ENCODE peak calls at places on chromosomes 11 and 22, in eight cellular contexts. V, A, K, J, I, Z, O and D are unnamed samples. For H3K36me3, the result is how much of the 10 kb centered on the place peaks cover.

GRCh38 chr11:80584661-80585060 is 1143.8 kb upstream of the TENM4 start:
- DNase-seq in V (no peak), A (no peak), K (no peak), J (no peak), I (no peak), Z (no peak), O (no peak), D (no peak)

GRCh38 chr11:59025097-59025496 is 61.0 kb upstream of the GLYATL1B start:
- DNase-seq in V (no peak), A (no peak), K (no peak), J (no peak), I (no peak), Z (no peak), O (no peak), D (no peak)

GRCh38 chr11:67114275-67114896 is 4.7 kb upstream of the KDM2A start:
- DNase-seq in V (no peak), A (no peak), K (no peak), J (no peak), I (no peak), Z (no peak), O (no peak), D (no peak)

GRCh38 chr11:20493340-20493739 is 105.8 kb downstream of the PRMT3 start:
- DNase-seq in V (no peak), A (no peak), K (no peak), J (no peak), I (no peak), Z (no peak), O (no peak), D (no peak)

GRCh38 chr11:119056397-119056999 is 507 bp downstream of the HYOU1 start:
- DNase-seq in V (peak), A (peak), K (no peak), J (no peak), I (peak), Z (no peak), O (peak), D (peak)

GRCh38 chr22:49894321-49895072 is 23.7 kb downstream of the ALG12 start:
- DNase-seq in V (no peak), A (no peak), K (no peak), J (no peak), I (no peak), Z (no peak), O (no peak), D (no peak)

GRCh38 chr11:133928628-133929059 is 28.1 kb downstream of the IGSF9B start:
- DNase-seq in V (peak), A (no peak), K (no peak), J (no peak), I (no peak), Z (no peak), O (peak), D (no peak)

GRCh38 chr11:129719037-129719436 is 96.6 kb upstream of the TMEM45B start:
- DNase-seq in V (no peak), A (no peak), K (no peak), J (no peak), I (no peak), Z (no peak), O (no peak), D (no peak)

GRCh38 chr11:119175493-119176077 is 7.1 kb downstream of the NLRX1 start:
- DNase-seq in V (no peak), A (no peak), K (no peak), J (no peak), I (peak), Z (no peak), O (peak), D (no peak)

GRCh38 chr11:17388609-17389204 is at the start of gene KCNJ11:
- DNase-seq in V (no peak), A (no peak), K (no peak), J (no peak), I (no peak), Z (no peak), O (no peak), D (no peak)

GRCh38 chr11:862704-863388 is 20.2 kb downstream of the TSPAN4 start:
- DNase-seq in V (no peak), A (no peak), K (no peak), J (no peak), I (no peak), Z (no peak), O (no peak), D (no peak)

GRCh38 chr11:102007567-102008437 is 39.4 kb upstream of the CFAP300 start:
- DNase-seq in V (no peak), A (no peak), K (peak), J (no peak), I (peak), Z (no peak), O (peak), D (peak)

GRCh38 chr11:113684558-113684957 is 21.6 kb downstream of the TMPRSS5 start:
- DNase-seq in V (no peak), A (no peak), K (no peak), J (no peak), I (no peak), Z (no peak), O (no peak), D (no peak)

GRCh38 chr22:36293606-36294292 is 40.8 kb downstream of the APOL1 start:
- DNase-seq in V (no peak), A (peak), K (no peak), J (no peak), I (no peak), Z (no peak), O (no peak), D (no peak)

GRCh38 chr22:41417622-41418390 is 28.8 kb downstream of the TOB2 start:
- DNase-seq in V (no peak), A (peak), K (no peak), J (no peak), I (no peak), Z (no peak), O (no peak), D (no peak)

GRCh38 chr11:46346886-46347636 is at the start of gene DGKZ:
- DNase-seq in V (peak), A (peak), K (peak), J (peak), I (peak), Z (peak), O (peak), D (peak)

GRCh38 chr11:126871792-126872191 is 128.8 kb downstream of the KIRREL3 start:
- DNase-seq in V (no peak), A (no peak), K (no peak), J (no peak), I (peak), Z (no peak), O (no peak), D (no peak)

GRCh38 chr22:22928666-22929380 is 41.2 kb downstream of the IGLL5 start:
- DNase-seq in V (peak), A (peak), K (no peak), J (peak), I (peak), Z (no peak), O (peak), D (no peak)

GRCh38 chr11:123742334-123742733 is 874 bp upstream of the ZNF202 start:
- DNase-seq in V (no peak), A (no peak), K (no peak), J (no peak), I (no peak), Z (peak), O (no peak), D (no peak)

DNA sequence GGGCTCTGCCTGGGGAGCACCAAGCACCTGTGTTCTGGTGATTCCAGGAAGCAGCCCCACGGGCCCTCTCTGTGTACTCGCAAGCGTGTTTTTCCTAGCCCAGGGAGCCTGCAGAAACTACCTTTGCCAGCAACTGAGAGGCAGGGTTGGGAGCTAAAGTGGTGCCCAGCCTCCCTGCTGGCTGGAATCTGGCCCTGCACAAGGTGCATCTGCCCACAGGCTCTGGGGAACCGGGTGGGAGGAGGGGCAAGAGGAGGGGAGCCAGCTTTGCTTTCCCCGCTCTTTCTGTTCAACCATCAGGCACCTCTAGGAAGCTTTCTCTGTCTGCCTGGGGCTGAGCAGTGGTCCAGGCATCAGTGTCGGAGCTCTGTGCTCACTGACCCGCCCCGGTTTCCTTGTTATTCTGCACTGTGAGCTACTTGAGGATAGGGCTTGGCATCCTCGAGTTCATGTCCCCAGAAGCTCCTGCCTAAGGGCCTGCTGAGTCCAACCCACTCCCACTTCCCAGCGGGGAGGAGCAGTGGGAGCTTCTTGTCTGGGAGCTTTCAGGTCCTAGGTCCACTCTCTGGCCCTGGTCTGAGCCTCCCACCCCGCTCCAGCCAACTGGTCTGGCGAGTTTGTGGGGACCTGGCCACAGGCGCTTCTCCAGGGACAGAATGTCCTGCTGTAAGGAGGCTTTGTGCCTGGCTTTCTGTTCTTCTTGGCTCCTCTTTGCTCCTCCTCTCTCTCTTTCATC is 14.9 kb downstream of the DAGLA start:
- DNase-seq in V (no peak), A (peak), K (no peak), J (no peak), I (no peak), Z (no peak), O (peak), D (no peak)
- H3K4me3 ChIP-seq in V (peak), A (peak), K (no peak), J (no peak), I (no peak), Z (no peak), O (no peak), D (no peak)

GRCh38 chr11:65129649-65130441 is 4.5 kb downstream of the SYVN1 start:
- DNase-seq in V (no peak), A (no peak), K (no peak), J (no peak), I (no peak), Z (no peak), O (no peak), D (no peak)
- H3K36me3 ChIP-seq in V (half or more), A (half or more), K (half or more), J (half or more), I (half or more), Z (half or more), O (under half), D (under half)

GRCh38 chr11:115874843-115875242 is 370.6 kb upstream of the CADM1 start:
- DNase-seq in V (no peak), A (no peak), K (no peak), J (no peak), I (no peak), Z (no peak), O (no peak), D (no peak)
- H3K4me3 ChIP-seq in V (no peak), A (no peak), K (no peak), J (no peak), I (no peak), Z (no peak), O (no peak), D (no peak)

DNA sequence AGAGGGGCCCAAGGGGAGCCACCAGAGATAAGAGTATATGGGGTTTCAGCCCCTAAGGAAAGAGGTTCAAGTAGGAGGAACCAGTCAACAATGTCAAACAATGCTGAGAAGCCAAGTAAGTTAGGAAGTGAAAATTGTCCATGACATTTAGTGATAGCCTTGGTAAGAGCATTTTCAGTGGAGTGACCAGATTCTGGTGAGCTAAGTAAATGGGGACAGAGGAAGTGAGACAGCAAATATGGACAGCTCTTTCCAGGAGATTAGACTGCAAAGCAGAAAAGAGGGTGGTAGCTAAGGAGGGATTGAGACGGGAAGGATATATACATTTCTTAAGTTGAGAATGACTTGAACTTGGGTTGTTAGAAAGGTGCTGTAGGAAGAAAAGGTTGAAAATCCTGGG is 22.9 kb downstream of the POLD3 start:
- DNase-seq in V (no peak), A (no peak), K (no peak), J (no peak), I (no peak), Z (no peak), O (no peak), D (no peak)
- H3K36me3 ChIP-seq in V (under half), A (half or more), K (under half), J (under half), I (under half), Z (half or more), O (under half), D (under half)

DNA sequence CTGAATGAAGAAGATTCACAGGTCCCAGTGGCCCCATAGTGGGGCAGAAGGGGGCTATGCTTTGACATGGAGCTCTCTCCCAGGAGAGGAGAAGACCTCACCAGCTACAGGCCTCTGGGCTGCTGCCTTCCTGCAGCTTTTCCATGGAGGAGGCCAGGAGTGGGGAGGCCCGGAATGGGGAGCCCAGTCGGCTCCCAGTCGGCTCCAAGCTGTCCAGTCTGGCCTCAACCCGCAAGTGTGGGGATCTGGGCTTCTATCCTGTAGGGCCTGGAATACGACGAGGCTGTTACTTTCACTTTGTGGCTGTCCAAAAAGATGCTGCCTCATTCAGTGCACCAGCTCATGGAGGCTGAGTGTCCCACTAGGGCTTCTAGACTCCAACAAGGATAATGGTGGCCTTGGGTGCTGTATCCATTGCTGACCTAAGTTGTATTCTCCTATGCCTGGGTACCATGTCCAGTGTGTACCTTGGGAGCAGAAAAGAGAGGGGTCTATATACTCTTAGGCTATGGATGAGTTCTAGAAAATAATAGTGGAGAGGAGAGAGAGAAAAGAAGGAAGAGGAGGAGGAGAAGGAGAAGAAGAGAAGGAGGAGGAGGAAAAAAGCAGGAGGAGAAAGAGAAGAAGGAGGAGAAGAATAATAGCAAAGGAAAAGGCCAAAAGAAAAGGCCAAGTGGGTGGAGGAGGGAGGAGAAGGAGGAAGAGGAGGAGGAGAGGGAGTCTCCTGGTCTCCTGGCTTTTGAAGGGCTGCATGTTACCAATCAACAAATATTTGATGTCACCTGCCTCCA is 1.1 kb downstream of the MYO18B start:
- DNase-seq in V (no peak), A (no peak), K (no peak), J (no peak), I (no peak), Z (no peak), O (no peak), D (no peak)
- H3K4me3 ChIP-seq in V (no peak), A (no peak), K (no peak), J (no peak), I (no peak), Z (no peak), O (no peak), D (no peak)

GRCh38 chr11:57728829-57729228 is 12.5 kb upstream of the SELENOH start:
- DNase-seq in V (no peak), A (no peak), K (no peak), J (no peak), I (no peak), Z (no peak), O (no peak), D (no peak)
- H3K36me3 ChIP-seq in V (under half), A (under half), K (under half), J (under half), I (under half), Z (under half), O (under half), D (under half)

GRCh38 chr11:78958444-78958843 is 383.8 kb upstream of the NARS2 start:
- DNase-seq in V (no peak), A (no peak), K (no peak), J (no peak), I (no peak), Z (no peak), O (no peak), D (no peak)
- H3K4me3 ChIP-seq in V (no peak), A (no peak), K (no peak), J (no peak), I (no peak), Z (no peak), O (no peak), D (no peak)

GRCh38 chr11:68168694-68169093 is 44.4 kb downstream of the KMT5B start:
- DNase-seq in V (no peak), A (no peak), K (no peak), J (no peak), I (no peak), Z (no peak), O (no peak), D (no peak)
- H3K36me3 ChIP-seq in V (half or more), A (half or more), K (under half), J (half or more), I (under half), Z (half or more), O (under half), D (under half)

GRCh38 chr11:85627332-85627997 is at the start of gene DLG2:
- DNase-seq in V (no peak), A (no peak), K (no peak), J (no peak), I (peak), Z (no peak), O (peak), D (no peak)

GRCh38 chr11:85627998-85628770 is at the start of gene TMEM126B:
- DNase-seq in V (peak), A (peak), K (peak), J (peak), I (peak), Z (peak), O (peak), D (peak)

GRCh38 chr11:85628771-85629341 is 463 bp downstream of the TMEM126B start:
- DNase-seq in V (no peak), A (no peak), K (no peak), J (no peak), I (peak), Z (no peak), O (no peak), D (no peak)

DNA sequence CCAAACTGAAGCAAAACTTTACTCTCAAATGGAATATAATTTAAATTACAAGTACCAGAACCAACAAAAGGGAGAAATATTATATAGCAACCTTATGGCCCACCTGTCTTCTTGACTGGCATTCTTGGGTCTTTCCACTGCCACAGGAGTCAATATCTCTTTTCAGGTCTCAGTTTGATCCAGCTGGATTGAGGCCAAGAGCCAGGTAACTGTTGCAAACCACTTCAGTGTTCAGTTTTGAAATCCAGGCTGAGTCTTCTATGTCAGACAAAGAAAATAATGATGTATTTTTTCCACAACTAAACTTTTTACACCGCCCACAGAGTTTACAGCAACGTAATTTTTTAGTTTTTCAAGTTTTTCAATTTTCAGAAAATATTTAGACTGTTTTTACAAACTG is 648 bp downstream of the DLG2 start:
- DNase-seq in V (no peak), A (no peak), K (no peak), J (no peak), I (no peak), Z (no peak), O (no peak), D (no peak)
- H3K4me3 ChIP-seq in V (no peak), A (peak), K (no peak), J (no peak), I (no peak), Z (no peak), O (no peak), D (no peak)